ENCODE peak calls at places on chromosomes 13 and 19, in four cellular contexts. B is NCI-H2107, T is M059J, E is amniotic epithelial cell. L is an unnamed sample.

GRCh38 chr19:30430206-30430734 is 58.1 kb downstream of the ZNF536 start:
- DNase-seq in B (no peak), T (no peak), E (no peak), L (no peak)

GRCh38 chr13:42832341-42833153 is 51.2 kb downstream of the FAM216B start:
- DNase-seq in B (no peak), T (peak; percentile 96), E (peak; percentile 90), L (no peak)

GRCh38 chr13:112711528-112712265 is 21.9 kb downstream of the ATP11A start:
- DNase-seq in B (no peak), T (peak; percentile 94), E (peak; percentile 100), L (no peak)

GRCh38 chr19:55384576-55385235 is 614 bp upstream of the TMEM238 start:
- DNase-seq in B (peak; percentile 62), T (no peak), E (no peak), L (peak; percentile 9)

GRCh38 chr13:66581691-66582090 is 648.4 kb downstream of the PCDH9 start:
- DNase-seq in B (no peak), T (no peak), E (no peak), L (no peak)

GRCh38 chr19:46748325-46749109 is 2.3 kb upstream of the STRN4 start:
- DNase-seq in B (no peak), T (peak; percentile 50), E (peak; percentile 58), L (peak; percentile 59)

GRCh38 chr13:75222031-75222430 is 259.9 kb downstream of the TBC1D4 start:
- DNase-seq in B (no peak), T (no peak), E (peak; percentile 88), L (no peak)

GRCh38 chr13:36244073-36244472 is 29.7 kb upstream of the SOHLH2 start:
- DNase-seq in B (no peak), T (no peak), E (no peak), L (no peak)

GRCh38 chr19:10037367-10037766 is 24.1 kb downstream of the RDH8 start:
- DNase-seq in B (no peak), T (no peak), E (no peak), L (no peak)

GRCh38 chr13:106981050-106981449 is 413.1 kb upstream of the ARGLU1 start:
- DNase-seq in B (no peak), T (no peak), E (no peak), L (no peak)

GRCh38 chr19:46069841-46070341 is 29.1 kb upstream of the IGFL4 start:
- DNase-seq in B (no peak), T (peak; percentile 80), E (peak; percentile 95), L (no peak)

GRCh38 chr13:98523455-98524102 is 53.3 kb downstream of the STK24 start:
- DNase-seq in B (no peak), T (no peak), E (no peak), L (no peak)

GRCh38 chr13:97889803-97890202 is 63.7 kb upstream of the IPO5 start:
- DNase-seq in B (no peak), T (peak; percentile 16), E (no peak), L (no peak)

GRCh38 chr13:35469781-35470380 is 6.6 kb downstream of the MAB21L1 start:
- DNase-seq in B (no peak), T (no peak), E (no peak), L (no peak)

GRCh38 chr13:76754414-76754813 is 131.8 kb downstream of the KCTD12 start:
- DNase-seq in B (no peak), T (peak; percentile 25), E (peak; percentile 79), L (no peak)

GRCh38 chr19:49930483-49931011 is 1.2 kb upstream of the NUP62 start:
- DNase-seq in B (no peak), T (no peak), E (no peak), L (no peak)

GRCh38 chr19:10114651-10115391 is 3.3 kb downstream of the P2RY11 start:
- DNase-seq in B (no peak), T (no peak), E (no peak), L (no peak)

GRCh38 chr13:92512852-92513251 is 713.8 kb upstream of the GPC6 start:
- DNase-seq in B (no peak), T (no peak), E (no peak), L (no peak)

GRCh38 chr19:5711713-5712161 is 8.2 kb downstream of the LONP1 start:
- DNase-seq in B (no peak), T (no peak), E (no peak), L (no peak)

GRCh38 chr13:43528992-43529391 is 257.8 kb downstream of the ENOX1 start:
- DNase-seq in B (no peak), T (no peak), E (peak; percentile 61), L (no peak)